ENCODE peak calls at places on chromosomes 6 and 20, in six cellular contexts. Z is SHP77, H is AG09319, K is HEK293T, X is IMR-90, J is psoas muscle. B is an unnamed sample.

GRCh38 chr6:39452306-39452705 is 129.8 kb upstream of the KCNK16 start:
- DNase-seq in Z (no peak), H (no peak), K (no peak), X (peak; percentile 3), J (no peak), B (peak; percentile 21)

GRCh38 chr20:50469324-50469723 is 40.9 kb upstream of the PTPN1 start:
- DNase-seq in Z (no peak), H (no peak), K (no peak), X (no peak), J (no peak), B (no peak)

GRCh38 chr6:42819803-42820508 is 38.1 kb downstream of the BICRAL start:
- DNase-seq in Z (peak; percentile 17), H (no peak), K (peak; percentile 48), X (no peak), J (no peak), B (peak; percentile 51)

GRCh38 chr20:18832801-18833200 is 19.2 kb downstream of the SCP2D1 start:
- DNase-seq in Z (no peak), H (no peak), K (no peak), X (no peak), J (no peak), B (no peak)

GRCh38 chr6:52423971-52424381 is 3.8 kb downstream of the EFHC1 start:
- DNase-seq in Z (no peak), H (peak; percentile 41), K (no peak), X (peak; percentile 90), J (no peak), B (peak; percentile 93)

GRCh38 chr6:145071836-145072235 is 663.5 kb downstream of the EPM2A start:
- DNase-seq in Z (no peak), H (no peak), K (no peak), X (peak; percentile 93), J (no peak), B (peak; percentile 10)

GRCh38 chr6:21539621-21540100 is 53.9 kb upstream of the SOX4 start:
- DNase-seq in Z (no peak), H (no peak), K (no peak), X (no peak), J (no peak), B (no peak)

GRCh38 chr6:28104392-28105250 is 19.8 kb upstream of the ZSCAN16 start:
- DNase-seq in Z (peak; percentile 60), H (peak; percentile 44), K (peak; percentile 84), X (peak; percentile 70), J (peak; percentile 87), B (peak; percentile 77)

GRCh38 chr6:131107166-131107565 is 28.1 kb upstream of the AKAP7 start:
- DNase-seq in Z (no peak), H (peak; percentile 28), K (no peak), X (peak; percentile 96), J (no peak), B (peak; percentile 79)

GRCh38 chr6:34243901-34244884 is 4.6 kb downstream of the SMIM29 start:
- DNase-seq in Z (peak; percentile 3), H (peak; percentile 63), K (peak; percentile 13), X (peak; percentile 95), J (peak; percentile 88), B (peak; percentile 88)

GRCh38 chr20:25204550-25205276 is 9.2 kb downstream of the ENTPD6 start:
- DNase-seq in Z (no peak), H (no peak), K (no peak), X (no peak), J (no peak), B (no peak)

GRCh38 chr6:33208089-33208967 is at the start of gene RING1:
- DNase-seq in Z (peak; percentile 47), H (peak; percentile 52), K (peak; percentile 89), X (peak; percentile 67), J (peak; percentile 93), B (peak; percentile 73)

GRCh38 chr6:22145823-22146379 is 150.9 kb downstream of the PRL start:
- DNase-seq in Z (no peak), H (peak; percentile 64), K (peak; percentile 11), X (peak; percentile 78), J (no peak), B (peak; percentile 65)

GRCh38 chr20:10307359-10307735 is 88.7 kb downstream of the SNAP25 start:
- DNase-seq in Z (no peak), H (no peak), K (no peak), X (no peak), J (no peak), B (peak; percentile 54)

GRCh38 chr6:35425284-35425683 is 26.9 kb upstream of the FANCE start:
- DNase-seq in Z (no peak), H (peak; percentile 50), K (no peak), X (peak; percentile 96), J (no peak), B (peak; percentile 92)

GRCh38 chr20:11234181-11234969 is 560.6 kb upstream of the JAG1 start:
- DNase-seq in Z (no peak), H (no peak), K (no peak), X (peak; percentile 16), J (no peak), B (peak; percentile 37)

GRCh38 chr6:124983383-124983782 is 21.1 kb downstream of the RNF217 start:
- DNase-seq in Z (no peak), H (no peak), K (no peak), X (no peak), J (no peak), B (no peak)

GRCh38 chr6:157455731-157456523 is 74.9 kb downstream of the ZDHHC14 start:
- DNase-seq in Z (no peak), H (no peak), K (no peak), X (no peak), J (no peak), B (no peak)

GRCh38 chr6:11767458-11767857 is 11.1 kb downstream of the ADTRP start:
- DNase-seq in Z (no peak), H (no peak), K (no peak), X (no peak), J (no peak), B (no peak)

GRCh38 chr6:112362827-112363565 is 15.9 kb downstream of the RFPL4B start:
- DNase-seq in Z (no peak), H (no peak), K (no peak), X (peak; percentile 31), J (no peak), B (no peak)

GRCh38 chr6:38579010-38579628 is 60.6 kb downstream of the BTBD9 start:
- DNase-seq in Z (no peak), H (no peak), K (no peak), X (peak; percentile 24), J (no peak), B (peak; percentile 40)

GRCh38 chr6:106477790-106478189 is 117.3 kb downstream of the CRYBG1 start:
- DNase-seq in Z (no peak), H (no peak), K (no peak), X (no peak), J (no peak), B (no peak)

GRCh38 chr20:44780226-44780625 is 30.1 kb downstream of the RIMS4 start:
- DNase-seq in Z (no peak), H (peak; percentile 8), K (peak; percentile 60), X (peak; percentile 55), J (no peak), B (peak; percentile 76)

GRCh38 chr6:3687847-3688246 is 63.7 kb downstream of the PXDC1 start:
- DNase-seq in Z (no peak), H (no peak), K (no peak), X (no peak), J (no peak), B (no peak)

GRCh38 chr6:163094881-163095280 is 319.6 kb upstream of the QKI start:
- DNase-seq in Z (no peak), H (no peak), K (no peak), X (no peak), J (no peak), B (no peak)

GRCh38 chr6:25956231-25956630 is 6.4 kb upstream of the TRIM38 start:
- DNase-seq in Z (no peak), H (no peak), K (no peak), X (no peak), J (no peak), B (no peak)

GRCh38 chr20:44576297-44576696 is 6.1 kb upstream of the PKIG start:
- DNase-seq in Z (no peak), H (no peak), K (peak; percentile 28), X (peak; percentile 67), J (no peak), B (peak; percentile 67)

GRCh38 chr6:116476021-116476678 is 15.0 kb downstream of the CALHM6 start:
- DNase-seq in Z (no peak), H (no peak), K (no peak), X (peak; percentile 24), J (no peak), B (peak; percentile 55)

GRCh38 chr6:122778961-122779671 is 400 bp upstream of the FABP7 start:
- DNase-seq in Z (no peak), H (no peak), K (no peak), X (no peak), J (no peak), B (no peak)

GRCh38 chr6:42334870-42335269 is 116.9 kb downstream of the TRERF1 start:
- DNase-seq in Z (no peak), H (no peak), K (no peak), X (no peak), J (no peak), B (no peak)